ENCODE peak calls at places on chromosomes 11 and 22, in seven cellular contexts. E, H, D, J, Z, Y and R are unnamed samples.

GRCh38 chr11:9664276-9665171 is 647 bp downstream of the SWAP70 start:
- DNase-seq in E (peak; percentile 19), H (peak; percentile 58), D (peak; percentile 49), J (peak; percentile 65), Z (peak; percentile 32), Y (peak; percentile 28), R (no peak)

GRCh38 chr11:69892237-69892985 is 73.2 kb upstream of the FGF3 start:
- DNase-seq in E (no peak), H (peak; percentile 37), D (no peak), J (no peak), Z (no peak), Y (no peak), R (no peak)

GRCh38 chr11:20364412-20364792 is 888 bp downstream of the HTATIP2 start:
- DNase-seq in E (no peak), H (no peak), D (peak; percentile 21), J (peak; percentile 80), Z (no peak), Y (no peak), R (no peak)

GRCh38 chr11:86196924-86197323 is 47.6 kb upstream of the EED start:
- DNase-seq in E (no peak), H (no peak), D (no peak), J (no peak), Z (no peak), Y (no peak), R (no peak)

GRCh38 chr11:86228269-86228966 is 16.1 kb upstream of the EED start:
- DNase-seq in E (no peak), H (no peak), D (no peak), J (no peak), Z (no peak), Y (no peak), R (no peak)

GRCh38 chr11:67303989-67304411 is 670 bp downstream of the SSH3 start:
- DNase-seq in E (no peak), H (no peak), D (peak; percentile 51), J (peak; percentile 62), Z (no peak), Y (peak; percentile 57), R (no peak)

GRCh38 chr11:83241291-83241946 is 44.7 kb downstream of the CCDC90B start:
- DNase-seq in E (peak; percentile 42), H (peak; percentile 76), D (peak; percentile 14), J (peak; percentile 82), Z (no peak), Y (peak; percentile 54), R (peak; percentile 18)

GRCh38 chr22:46696225-46696518 is 41.9 kb downstream of the CERK start:
- DNase-seq in E (no peak), H (no peak), D (no peak), J (peak; percentile 82), Z (no peak), Y (no peak), R (no peak)

GRCh38 chr11:36034572-36035331 is 90.9 kb downstream of the LDLRAD3 start:
- DNase-seq in E (peak; percentile 59), H (peak; percentile 45), D (no peak), J (no peak), Z (no peak), Y (peak; percentile 94), R (no peak)

GRCh38 chr11:120516461-120517389 is 5.2 kb downstream of the GRIK4 start:
- DNase-seq in E (no peak), H (no peak), D (no peak), J (peak; percentile 57), Z (no peak), Y (no peak), R (no peak)

GRCh38 chr11:72673943-72674828 is at the start of gene PDE2A:
- DNase-seq in E (no peak), H (no peak), D (no peak), J (peak; percentile 73), Z (no peak), Y (no peak), R (no peak)

GRCh38 chr11:62539238-62539925 is 7.2 kb downstream of the AHNAK start:
- DNase-seq in E (peak; percentile 81), H (peak; percentile 62), D (peak; percentile 89), J (peak; percentile 82), Z (peak; percentile 63), Y (peak; percentile 81), R (no peak)

GRCh38 chr22:48096846-48097665 is 1334.6 kb downstream of the TBC1D22A start:
- DNase-seq in E (no peak), H (no peak), D (no peak), J (no peak), Z (no peak), Y (no peak), R (no peak)

GRCh38 chr11:117478126-117478856 is 150.6 kb downstream of the CEP164 start:
- DNase-seq in E (no peak), H (no peak), D (no peak), J (no peak), Z (no peak), Y (no peak), R (no peak)

GRCh38 chr11:106986673-106987072 is 31.6 kb downstream of the GUCY1A2 start:
- DNase-seq in E (no peak), H (no peak), D (no peak), J (no peak), Z (no peak), Y (no peak), R (no peak)

GRCh38 chr11:20360650-20361049 is 2.9 kb upstream of the HTATIP2 start:
- DNase-seq in E (no peak), H (peak; percentile 24), D (no peak), J (no peak), Z (no peak), Y (no peak), R (peak; percentile 35)

GRCh38 chr11:74725701-74726100 is 5.5 kb downstream of the CHRDL2 start:
- DNase-seq in E (no peak), H (no peak), D (no peak), J (no peak), Z (no peak), Y (no peak), R (no peak)

GRCh38 chr11:110128161-110128560 is 35.0 kb downstream of the ZC3H12C start:
- DNase-seq in E (peak; percentile 27), H (no peak), D (no peak), J (peak; percentile 83), Z (no peak), Y (no peak), R (no peak)

GRCh38 chr22:46079093-46079860 is 71.0 kb upstream of the PPARA start:
- DNase-seq in E (no peak), H (no peak), D (no peak), J (no peak), Z (peak; percentile 27), Y (no peak), R (no peak)